ENCODE peak calls at places on chromosomes 11 and 22, in four cellular contexts. One of them, this sample, is unnamed.

GRCh38 chr11:75639752-75640151 is 29.1 kb downstream of the MAP6 start:
- DNase-seq in NAMALWA: peak
- DNase-seq in NCI-H82: peak
- DNase-seq in head of caudate nucleus: peak
- DNase-seq in this sample: peak

GRCh38 chr11:70912226-70912840 is 340.0 kb downstream of the SHANK2 start:
- DNase-seq in NAMALWA: no peak
- DNase-seq in NCI-H82: no peak
- DNase-seq in head of caudate nucleus: peak
- DNase-seq in this sample: no peak

GRCh38 chr11:110429614-110430266 is at the start of gene FDX1:
- DNase-seq in NAMALWA: peak
- DNase-seq in NCI-H82: peak
- DNase-seq in head of caudate nucleus: peak
- DNase-seq in this sample: peak

GRCh38 chr11:78363018-78363619 is 54.5 kb downstream of the GAB2 start:
- DNase-seq in NAMALWA: no peak
- DNase-seq in NCI-H82: no peak
- DNase-seq in head of caudate nucleus: no peak
- DNase-seq in this sample: no peak

GRCh38 chr22:49627217-49628181 is 200.2 kb downstream of the BRD1 start:
- DNase-seq in NAMALWA: no peak
- DNase-seq in NCI-H82: no peak
- DNase-seq in head of caudate nucleus: no peak
- DNase-seq in this sample: peak

GRCh38 chr11:100882957-100883356 is 195.9 kb downstream of the ARHGAP42 start:
- DNase-seq in NAMALWA: no peak
- DNase-seq in NCI-H82: no peak
- DNase-seq in head of caudate nucleus: no peak
- DNase-seq in this sample: no peak

GRCh38 chr22:30890689-30891442 is 77.7 kb downstream of the MORC2 start:
- DNase-seq in NAMALWA: peak
- DNase-seq in NCI-H82: peak
- DNase-seq in head of caudate nucleus: no peak
- DNase-seq in this sample: no peak

GRCh38 chr22:28771195-28771791 is 1.2 kb upstream of the CCDC117 start:
- DNase-seq in NAMALWA: no peak
- DNase-seq in NCI-H82: no peak
- DNase-seq in head of caudate nucleus: no peak
- DNase-seq in this sample: no peak

GRCh38 chr22:16866167-16866566 is 41.0 kb upstream of the XKR3 start:
- DNase-seq in NAMALWA: no peak
- DNase-seq in NCI-H82: no peak
- DNase-seq in head of caudate nucleus: no peak
- DNase-seq in this sample: no peak

GRCh38 chr11:94871491-94872185 is 101.7 kb downstream of the CWC15 start:
- DNase-seq in NAMALWA: no peak
- DNase-seq in NCI-H82: no peak
- DNase-seq in head of caudate nucleus: peak
- DNase-seq in this sample: no peak

GRCh38 chr11:109851780-109852390 is 241.3 kb upstream of the ZC3H12C start:
- DNase-seq in NAMALWA: no peak
- DNase-seq in NCI-H82: no peak
- DNase-seq in head of caudate nucleus: no peak
- DNase-seq in this sample: no peak

GRCh38 chr22:36386900-36387663 is 685 bp downstream of the MYH9 start:
- DNase-seq in NAMALWA: peak
- DNase-seq in NCI-H82: peak
- DNase-seq in head of caudate nucleus: no peak
- DNase-seq in this sample: no peak

GRCh38 chr11:83998921-83999320 is 712.8 kb upstream of the CCDC90B start:
- DNase-seq in NAMALWA: no peak
- DNase-seq in NCI-H82: no peak
- DNase-seq in head of caudate nucleus: no peak
- DNase-seq in this sample: no peak

GRCh38 chr11:113806403-113806802 is 26.8 kb downstream of the CLDN25 start:
- DNase-seq in NAMALWA: peak
- DNase-seq in NCI-H82: peak
- DNase-seq in head of caudate nucleus: no peak
- DNase-seq in this sample: peak

GRCh38 chr11:110833033-110833484 is 120.8 kb upstream of the ARHGAP20 start:
- DNase-seq in NAMALWA: no peak
- DNase-seq in NCI-H82: no peak
- DNase-seq in head of caudate nucleus: no peak
- DNase-seq in this sample: no peak

GRCh38 chr22:26589845-26590524 is at the start of gene TPST2:
- DNase-seq in NAMALWA: peak
- DNase-seq in NCI-H82: peak
- DNase-seq in head of caudate nucleus: peak
- DNase-seq in this sample: peak

GRCh38 chr11:83583953-83584352 is 297.8 kb upstream of the CCDC90B start:
- DNase-seq in NAMALWA: no peak
- DNase-seq in NCI-H82: no peak
- DNase-seq in head of caudate nucleus: no peak
- DNase-seq in this sample: no peak

GRCh38 chr11:64661146-64661545 is 61.9 kb downstream of the NRXN2 start:
- DNase-seq in NAMALWA: no peak
- DNase-seq in NCI-H82: no peak
- DNase-seq in head of caudate nucleus: no peak
- DNase-seq in this sample: no peak

GRCh38 chr11:80280737-80281136 is 839.9 kb upstream of the TENM4 start:
- DNase-seq in NAMALWA: no peak
- DNase-seq in NCI-H82: no peak
- DNase-seq in head of caudate nucleus: no peak
- DNase-seq in this sample: peak

GRCh38 chr22:36757608-36758220 is 18.2 kb downstream of the IFT27 start:
- DNase-seq in NAMALWA: peak
- DNase-seq in NCI-H82: peak
- DNase-seq in head of caudate nucleus: peak
- DNase-seq in this sample: peak

GRCh38 chr11:129973809-129974208 is 28.8 kb downstream of the PRDM10 start:
- DNase-seq in NAMALWA: no peak
- DNase-seq in NCI-H82: no peak
- DNase-seq in head of caudate nucleus: no peak
- DNase-seq in this sample: peak

GRCh38 chr11:9691865-9692264 is 28.0 kb downstream of the SWAP70 start:
- DNase-seq in NAMALWA: peak
- DNase-seq in NCI-H82: no peak
- DNase-seq in head of caudate nucleus: no peak
- DNase-seq in this sample: no peak

GRCh38 chr11:77580712-77581337 is 8.9 kb upstream of the AQP11 start:
- DNase-seq in NAMALWA: peak
- DNase-seq in NCI-H82: peak
- DNase-seq in head of caudate nucleus: no peak
- DNase-seq in this sample: peak

GRCh38 chr22:42280836-42281235 is 10.4 kb upstream of the TCF20 start:
- DNase-seq in NAMALWA: no peak
- DNase-seq in NCI-H82: no peak
- DNase-seq in head of caudate nucleus: no peak
- DNase-seq in this sample: no peak

GRCh38 chr22:22884010-22884887 is 3.4 kb upstream of the IGLL5 start:
- DNase-seq in NAMALWA: peak
- DNase-seq in NCI-H82: peak
- DNase-seq in head of caudate nucleus: peak
- DNase-seq in this sample: peak

GRCh38 chr11:44629732-44630345 is 64.4 kb downstream of the CD82 start:
- DNase-seq in NAMALWA: no peak
- DNase-seq in NCI-H82: no peak
- DNase-seq in head of caudate nucleus: peak
- DNase-seq in this sample: no peak

GRCh38 chr11:32374261-32374711 is 61.1 kb downstream of the WT1 start:
- DNase-seq in NAMALWA: peak
- DNase-seq in NCI-H82: peak
- DNase-seq in head of caudate nucleus: no peak
- DNase-seq in this sample: peak

GRCh38 chr22:46744581-46744980 is 6.5 kb upstream of the CERK start:
- DNase-seq in NAMALWA: no peak
- DNase-seq in NCI-H82: no peak
- DNase-seq in head of caudate nucleus: no peak
- DNase-seq in this sample: no peak

This sample was measured in G401.